ENCODE peak calls at places on chromosome 6, in ten cellular contexts. U, K, T, D, Q, J, L, O, P and X are unnamed samples.

GRCh38 chr6:8014947-8015346 is 49.2 kb downstream of the BLOC1S5 start:
- DNase-seq in T (peak), D (no peak), L (no peak), U (no peak), O (no peak), Q (no peak), J (no peak), K (no peak), P (no peak), X (no peak)

GRCh38 chr6:89145962-89146747 is at the start of gene PM20D2:
- DNase-seq in J (peak), K (peak), Q (peak), D (peak), O (peak), U (peak), T (peak), P (peak), L (peak), X (peak)

GRCh38 chr6:7914991-7915789 is 4.6 kb upstream of the TXNDC5 start:
- DNase-seq in K (no peak), Q (peak), D (no peak), L (peak), J (no peak), O (no peak), P (no peak), T (peak), U (no peak), X (no peak)

GRCh38 chr6:93419304-93420162 is at the start of gene EPHA7:
- DNase-seq in D (peak), Q (peak), P (peak), K (peak), T (peak), U (peak), L (peak), J (peak), O (peak), X (peak)

GRCh38 chr6:150368762-150369161 is at the start of gene IYD:
- DNase-seq in O (no peak), D (no peak), L (no peak), T (no peak), U (no peak), Q (no peak), K (no peak), P (no peak), J (no peak), X (peak)

GRCh38 chr6:108027594-108027993 is 46.9 kb downstream of the OSTM1 start:
- DNase-seq in J (no peak), K (no peak), L (no peak), P (no peak), D (no peak), O (no peak), Q (no peak), T (peak), U (no peak), X (no peak)

GRCh38 chr6:169957351-169957963 is 206.0 kb downstream of the ERMARD start:
- DNase-seq in D (peak), J (no peak), P (no peak), Q (no peak), L (no peak), T (no peak), K (no peak), U (no peak), O (no peak), X (no peak)

GRCh38 chr6:63882208-63882607 is 246.6 kb downstream of the PHF3 start:
- DNase-seq in T (no peak), U (no peak), D (no peak), O (no peak), Q (no peak), K (no peak), P (peak), L (no peak), J (no peak), X (peak)

GRCh38 chr6:134035823-134036296 is 16.6 kb downstream of the SLC2A12 start:
- DNase-seq in Q (peak), J (no peak), O (no peak), D (no peak), K (no peak), U (peak), P (no peak), T (peak), L (no peak), X (no peak)

GRCh38 chr6:390914-391558 is 516 bp upstream of the IRF4 start:
- DNase-seq in J (no peak), L (no peak), T (no peak), Q (no peak), K (peak), O (peak), D (peak), U (peak), P (peak), X (no peak)

GRCh38 chr6:154356690-154357089 is at the start of gene IPCEF1:
- DNase-seq in U (no peak), J (no peak), K (no peak), T (no peak), L (no peak), D (no peak), Q (no peak), O (no peak), P (no peak), X (no peak)

GRCh38 chr6:117992856-117993255 is 85.8 kb downstream of the SLC35F1 start:
- DNase-seq in D (no peak), U (no peak), K (no peak), Q (peak), L (no peak), J (no peak), P (no peak), O (no peak), T (no peak), X (no peak)

GRCh38 chr6:127346512-127346911 is 3.1 kb upstream of the ECHDC1 start:
- DNase-seq in T (no peak), L (no peak), J (no peak), K (no peak), U (no peak), O (no peak), D (no peak), P (no peak), Q (no peak), X (no peak)

GRCh38 chr6:125612400-125612846 is 137.0 kb upstream of the HEY2 start:
- DNase-seq in K (no peak), O (no peak), U (no peak), L (no peak), T (no peak), Q (peak), P (no peak), J (no peak), D (no peak), X (no peak)

GRCh38 chr6:107443066-107443903 is 16.1 kb downstream of the PDSS2 start:
- DNase-seq in J (no peak), O (no peak), T (peak), P (no peak), U (no peak), D (no peak), K (no peak), L (no peak), Q (peak), X (no peak)

GRCh38 chr6:80132942-80133517 is 26.6 kb downstream of the BCKDHB start:
- DNase-seq in O (no peak), K (peak), J (peak), L (peak), T (peak), D (peak), Q (peak), U (peak), P (peak), X (peak)

GRCh38 chr6:45531999-45532605 is 154.4 kb upstream of the SUPT3H start:
- DNase-seq in Q (no peak), T (no peak), P (no peak), D (no peak), J (no peak), L (no peak), U (no peak), K (no peak), O (no peak), X (no peak)

GRCh38 chr6:166670894-166671293 is 43.8 kb upstream of the RPS6KA2 start:
- DNase-seq in O (no peak), Q (no peak), U (no peak), L (no peak), D (no peak), T (no peak), J (no peak), P (no peak), K (no peak), X (no peak)

GRCh38 chr6:36099872-36100483 is 30.3 kb upstream of the MAPK13 start:
- DNase-seq in O (no peak), P (no peak), Q (no peak), D (no peak), T (no peak), U (no peak), L (no peak), J (no peak), K (no peak), X (no peak)

GRCh38 chr6:12369781-12370262 is 79.7 kb downstream of the EDN1 start:
- DNase-seq in L (no peak), T (no peak), Q (no peak), P (no peak), O (peak), U (no peak), D (no peak), J (no peak), K (no peak), X (no peak)

GRCh38 chr6:84082693-84083265 is 49.2 kb downstream of the MRAP2 start:
- DNase-seq in P (peak), K (no peak), U (no peak), O (no peak), D (no peak), Q (no peak), J (no peak), T (no peak), L (no peak), X (no peak)

GRCh38 chr6:16205377-16206144 is 32.8 kb upstream of the GMPR start:
- DNase-seq in T (peak), L (peak), O (peak), D (no peak), U (no peak), P (no peak), Q (peak), K (no peak), J (peak), X (peak)

GRCh38 chr6:75101896-75102680 is 103.8 kb downstream of the COL12A1 start:
- DNase-seq in J (no peak), L (no peak), T (peak), Q (peak), O (no peak), U (no peak), P (no peak), D (no peak), K (no peak), X (no peak)

GRCh38 chr6:43020847-43021246 is 576 bp upstream of the RRP36 start:
- DNase-seq in O (no peak), U (no peak), D (no peak), Q (no peak), T (no peak), J (no peak), P (peak), K (no peak), L (no peak), X (no peak)

GRCh38 chr6:136579800-136580199 is 29.6 kb upstream of the MAP7 start:
- DNase-seq in K (no peak), O (no peak), U (no peak), D (no peak), T (peak), J (no peak), L (no peak), Q (no peak), P (no peak), X (no peak)

GRCh38 chr6:12890171-12890790 is 173.7 kb downstream of the PHACTR1 start:
- DNase-seq in Q (no peak), U (peak), O (no peak), T (no peak), K (peak), P (no peak), J (no peak), D (peak), L (no peak), X (no peak)

GRCh38 chr6:125303512-125303854 is 1.7 kb upstream of the HDDC2 start:
- DNase-seq in P (no peak), U (no peak), Q (no peak), J (no peak), D (no peak), L (no peak), K (no peak), O (no peak), T (no peak), X (no peak)

GRCh38 chr6:84536914-84537638 is 227.3 kb downstream of the TBX18 start:
- DNase-seq in J (no peak), P (no peak), D (no peak), Q (no peak), U (no peak), L (no peak), O (no peak), T (no peak), K (no peak), X (no peak)

GRCh38 chr6:27280064-27280539 is 32.0 kb downstream of the POM121L2 start:
- DNase-seq in J (peak), O (no peak), U (peak), P (peak), T (peak), D (no peak), L (peak), Q (peak), K (peak), X (peak)

GRCh38 chr6:134170844-134171243 is 118.4 kb upstream of the SLC2A12 start:
- DNase-seq in D (no peak), L (no peak), J (no peak), O (no peak), K (no peak), P (peak), U (no peak), T (peak), Q (peak), X (no peak)

GRCh38 chr6:45655630-45656422 is 278.1 kb upstream of the SUPT3H start:
- DNase-seq in K (no peak), U (no peak), O (no peak), D (no peak), Q (peak), P (no peak), T (peak), L (no peak), J (no peak), X (no peak)

GRCh38 chr6:144582939-144583613 is 297.9 kb downstream of the UTRN start:
- DNase-seq in K (peak), P (peak), T (peak), U (peak), O (peak), L (peak), Q (peak), J (no peak), D (peak), X (no peak)

GRCh38 chr6:138517635-138518034 is 18.3 kb upstream of the NHSL1 start:
- DNase-seq in Q (no peak), J (no peak), O (peak), U (peak), P (peak), T (peak), K (peak), D (peak), L (peak), X (peak)

GRCh38 chr6:75418233-75418632 is 75.4 kb downstream of the FILIP1 start:
- DNase-seq in D (no peak), K (no peak), Q (no peak), T (no peak), O (peak), L (no peak), P (no peak), J (no peak), U (no peak), X (no peak)

GRCh38 chr6:166834049-166834448 is 122.3 kb downstream of the RNASET2 start:
- DNase-seq in P (no peak), O (no peak), K (no peak), L (no peak), Q (no peak), J (no peak), T (no peak), U (no peak), D (no peak), X (no peak)

GRCh38 chr6:44233560-44234100 is 10.2 kb downstream of the SLC29A1 start:
- DNase-seq in L (no peak), J (no peak), T (no peak), O (no peak), K (no peak), P (no peak), Q (no peak), U (no peak), D (no peak), X (no peak)